ENCODE peak calls at places on chromosomes 2 and 18, in eight cellular contexts. G, O, Y, R, E, L, W and X are unnamed samples.

GRCh38 chr2:127552336-127552735 is 16.9 kb downstream of the MYO7B start:
- DNase-seq in G (no peak), O (no peak), Y (no peak), R (no peak), E (no peak), L (no peak), W (no peak), X (no peak)

GRCh38 chr18:60984496-60984895 is 348.7 kb upstream of the CDH20 start:
- DNase-seq in G (no peak), O (no peak), Y (no peak), R (no peak), E (no peak), L (no peak), W (no peak), X (no peak)

GRCh38 chr18:31274915-31275314 is 43.0 kb upstream of the DSG1 start:
- DNase-seq in G (peak), O (no peak), Y (peak), R (no peak), E (no peak), L (peak), W (peak), X (no peak)

GRCh38 chr2:99153921-99154604 is 679 bp downstream of the TSGA10 start:
- DNase-seq in G (no peak), O (no peak), Y (peak), R (peak), E (no peak), L (no peak), W (no peak), X (no peak)

GRCh38 chr2:182577816-182578215 is 138.2 kb upstream of the DNAJC10 start:
- DNase-seq in G (no peak), O (no peak), Y (no peak), R (no peak), E (no peak), L (no peak), W (no peak), X (peak)

GRCh38 chr2:41994177-41994576 is 53.6 kb upstream of the PKDCC start:
- DNase-seq in G (no peak), O (no peak), Y (no peak), R (no peak), E (no peak), L (no peak), W (no peak), X (no peak)

GRCh38 chr2:98849113-98849512 is 86.9 kb downstream of the CRACDL start:
- DNase-seq in G (no peak), O (no peak), Y (no peak), R (no peak), E (no peak), L (no peak), W (no peak), X (no peak)

GRCh38 chr2:112138143-112139032 is at the start of gene FBLN7:
- DNase-seq in G (no peak), O (no peak), Y (no peak), R (peak), E (no peak), L (no peak), W (no peak), X (no peak)

GRCh38 chr2:176830362-176830761 is 382.2 kb upstream of the HNRNPA3 start:
- DNase-seq in G (no peak), O (no peak), Y (peak), R (peak), E (no peak), L (peak), W (no peak), X (no peak)

GRCh38 chr2:37773354-37773753 is 101.9 kb upstream of the CDC42EP3 start:
- DNase-seq in G (no peak), O (no peak), Y (no peak), R (no peak), E (no peak), L (no peak), W (no peak), X (no peak)

DNA sequence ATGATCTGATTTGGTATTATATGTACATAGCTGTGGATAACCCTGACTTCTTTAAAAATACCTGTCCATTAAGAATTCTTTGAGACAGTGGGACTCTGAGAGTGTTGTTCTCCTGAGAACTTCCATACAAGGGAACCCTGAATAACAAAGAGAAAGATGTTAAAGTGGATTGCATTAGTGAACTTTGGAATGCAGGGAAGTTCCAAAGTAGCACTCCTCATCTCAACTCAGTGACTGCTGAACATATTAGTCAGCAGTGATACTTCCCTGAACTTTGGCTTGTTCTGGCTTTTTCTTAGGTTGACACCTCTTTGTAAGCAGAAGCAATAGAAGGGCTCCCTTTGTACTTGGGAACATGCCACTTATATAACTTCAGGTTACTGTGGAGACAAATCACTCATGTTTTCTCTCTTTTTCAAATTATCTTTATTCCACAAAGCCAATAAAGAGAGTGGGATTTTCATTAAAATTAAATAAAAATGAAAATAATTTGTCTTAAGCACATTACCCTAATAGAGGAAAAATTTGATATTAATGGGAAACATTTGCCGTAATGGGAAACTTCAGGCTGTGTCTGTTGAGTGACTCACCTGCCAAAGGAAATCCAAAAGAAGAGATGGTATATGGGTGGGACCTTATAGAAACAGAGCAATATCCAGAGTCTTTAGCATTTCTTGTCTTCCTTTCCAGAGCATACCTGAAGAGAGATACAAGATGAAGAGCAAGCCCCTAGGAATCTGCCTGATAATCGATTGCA is 33.3 kb downstream of the CFLAR start:
- DNase-seq in G (peak), O (no peak), Y (no peak), R (no peak), E (no peak), L (peak), W (peak), X (no peak)
- H3K9ac ChIP-seq in G (peak), O (no peak), Y (no peak), R (peak), E (no peak), L (peak), W (peak), X (no peak)

DNA sequence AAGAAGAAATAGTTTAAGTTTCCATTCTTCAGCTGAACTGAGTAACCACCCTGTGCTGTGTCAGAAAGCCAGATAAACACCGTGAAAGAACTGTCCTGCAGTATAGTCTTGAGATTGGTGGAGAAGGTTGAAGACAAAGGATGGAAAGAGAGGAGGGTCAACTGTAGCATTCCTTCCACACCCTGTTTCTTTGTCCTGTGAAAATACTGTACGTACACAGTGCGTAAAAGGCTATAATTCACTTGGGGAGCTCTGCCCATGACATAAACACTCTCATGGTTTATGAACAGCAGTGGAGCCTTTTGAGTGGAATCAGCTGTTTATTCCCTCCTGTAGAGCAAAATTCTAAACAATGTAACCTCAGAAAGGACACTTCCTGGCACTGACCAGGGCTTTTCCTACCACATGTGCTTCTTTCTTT is 91.7 kb upstream of the FOSL2 start:
- DNase-seq in G (no peak), O (no peak), Y (no peak), R (no peak), E (no peak), L (no peak), W (peak), X (no peak)
- TF ChIP-seq POLR2AphosphoS5 in G (no peak), O (no peak), Y (no peak), R (no peak), E (no peak), L (no peak), W (no peak), X (no peak)

DNA sequence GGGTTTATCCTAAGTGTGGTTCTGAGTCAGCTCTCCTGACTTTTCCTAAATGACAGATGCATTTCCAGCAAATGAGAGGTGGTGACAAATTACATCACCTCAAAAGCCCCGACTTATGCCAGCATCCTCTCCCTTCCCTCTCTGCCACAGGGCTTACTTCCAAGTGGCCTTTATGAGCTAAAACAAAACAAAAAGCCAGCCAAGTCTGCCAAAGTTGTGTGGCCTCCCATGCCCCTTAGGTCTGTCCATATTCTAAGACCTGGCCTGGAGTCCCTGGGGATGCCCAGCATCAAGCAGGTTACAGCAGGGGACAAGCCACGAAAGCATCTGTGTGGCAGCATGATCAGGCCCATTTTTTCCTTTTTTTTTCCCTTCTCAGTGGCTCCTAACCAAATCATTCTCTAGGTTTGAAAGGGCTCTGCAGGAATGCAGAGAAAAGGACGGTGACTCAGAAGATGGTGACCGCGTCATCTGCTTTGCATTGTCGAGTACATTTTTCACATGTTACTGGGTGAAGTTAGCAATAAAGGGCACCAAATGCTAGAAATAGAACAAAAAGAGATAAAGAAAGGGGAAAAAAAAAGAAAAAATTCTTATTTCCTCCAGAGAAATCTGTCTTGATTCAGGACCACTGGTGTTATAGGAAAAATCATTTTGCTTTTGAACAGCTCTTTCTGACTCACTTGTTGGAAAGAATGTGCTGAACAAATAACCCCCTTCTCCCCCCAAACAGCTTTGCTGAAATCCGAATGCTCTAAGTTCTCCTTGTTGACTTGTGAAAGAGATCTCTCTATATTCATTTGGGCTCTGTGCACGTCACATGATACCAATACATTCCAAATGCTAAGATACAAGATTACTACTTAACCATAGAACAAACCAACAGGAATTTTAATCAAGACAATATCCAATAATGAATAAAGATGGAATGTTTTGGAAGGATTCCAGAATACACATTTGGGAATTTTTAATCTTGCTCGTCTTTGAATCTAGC is 178.7 kb downstream of the EN1 start:
- DNase-seq in G (peak), O (no peak), Y (no peak), R (no peak), E (no peak), L (peak), W (no peak), X (no peak)
- H3K9ac ChIP-seq in G (no peak), O (no peak), Y (no peak), R (peak), E (no peak), L (no peak), W (no peak), X (no peak)

GRCh38 chr2:237600205-237600846 is 9.8 kb upstream of the RAB17 start:
- DNase-seq in G (no peak), O (no peak), Y (no peak), R (peak), E (no peak), L (peak), W (peak), X (no peak)
- TF ChIP-seq POLR2AphosphoS5 in G (no peak), O (no peak), Y (no peak), R (no peak), E (no peak), L (no peak), W (no peak), X (no peak)

GRCh38 chr2:9799729-9800632 is 43.3 kb upstream of the TAF1B start:
- DNase-seq in G (peak), O (peak), Y (peak), R (peak), E (peak), L (peak), W (peak), X (peak)
- H3K9ac ChIP-seq in G (no peak), O (no peak), Y (peak), R (no peak), E (no peak), L (peak), W (no peak), X (no peak)